ENCODE peak calls at places on chromosomes 1 and 21, in ten cellular contexts. One of them, this sample, is unnamed.

GRCh38 chr1:25562101-25562927 is 18.9 kb downstream of the LDLRAP1 start:
- DNase-seq in breast epithelium: peak
- DNase-seq in H1: no peak
- DNase-seq in keratinocyte: no peak
- DNase-seq in tibial nerve: no peak
- DNase-seq in choroid plexus epithelial cell: no peak
- DNase-seq in epithelial cell of proximal tubule: no peak
- DNase-seq in HFF-Myc: no peak
- DNase-seq in BJ: no peak
- DNase-seq in AG04450: no peak
- DNase-seq in this sample: no peak

GRCh38 chr1:208252126-208252853 is 8.1 kb upstream of the PLXNA2 start:
- DNase-seq in HFF-Myc: no peak
- DNase-seq in BJ: no peak
- DNase-seq in tibial nerve: no peak
- DNase-seq in keratinocyte: no peak
- DNase-seq in epithelial cell of proximal tubule: no peak
- DNase-seq in breast epithelium: no peak
- DNase-seq in H1: no peak
- DNase-seq in AG04450: no peak
- DNase-seq in choroid plexus epithelial cell: no peak
- DNase-seq in this sample: no peak

GRCh38 chr1:211944733-211945500 is 90.4 kb downstream of the INTS7 start:
- DNase-seq in breast epithelium: peak
- DNase-seq in epithelial cell of proximal tubule: peak
- DNase-seq in BJ: no peak
- DNase-seq in AG04450: no peak
- DNase-seq in H1: peak
- DNase-seq in keratinocyte: peak
- DNase-seq in tibial nerve: no peak
- DNase-seq in choroid plexus epithelial cell: peak
- DNase-seq in HFF-Myc: peak
- DNase-seq in this sample: peak

GRCh38 chr1:100942304-100943046 is 46.6 kb downstream of the SLC30A7 start:
- DNase-seq in AG04450: no peak
- DNase-seq in H1: no peak
- DNase-seq in epithelial cell of proximal tubule: no peak
- DNase-seq in breast epithelium: no peak
- DNase-seq in choroid plexus epithelial cell: no peak
- DNase-seq in HFF-Myc: no peak
- DNase-seq in keratinocyte: no peak
- DNase-seq in tibial nerve: no peak
- DNase-seq in BJ: no peak
- DNase-seq in this sample: no peak

GRCh38 chr21:35294231-35294898 is 245.3 kb upstream of the RUNX1 start:
- DNase-seq in tibial nerve: no peak
- DNase-seq in H1: no peak
- DNase-seq in keratinocyte: peak
- DNase-seq in breast epithelium: peak
- DNase-seq in BJ: no peak
- DNase-seq in AG04450: no peak
- DNase-seq in HFF-Myc: no peak
- DNase-seq in epithelial cell of proximal tubule: no peak
- DNase-seq in choroid plexus epithelial cell: no peak
- DNase-seq in this sample: no peak

GRCh38 chr1:159800177-159800935 is 1.8 kb upstream of the FCRL6 start:
- DNase-seq in BJ: no peak
- DNase-seq in breast epithelium: no peak
- DNase-seq in choroid plexus epithelial cell: no peak
- DNase-seq in H1: no peak
- DNase-seq in tibial nerve: no peak
- DNase-seq in HFF-Myc: no peak
- DNase-seq in epithelial cell of proximal tubule: no peak
- DNase-seq in keratinocyte: no peak
- DNase-seq in AG04450: no peak
- DNase-seq in this sample: no peak

GRCh38 chr1:228781161-228781771 is 46.0 kb downstream of the RHOU start:
- DNase-seq in breast epithelium: no peak
- DNase-seq in H1: no peak
- DNase-seq in tibial nerve: no peak
- DNase-seq in epithelial cell of proximal tubule: no peak
- DNase-seq in keratinocyte: no peak
- DNase-seq in choroid plexus epithelial cell: peak
- DNase-seq in BJ: peak
- DNase-seq in HFF-Myc: no peak
- DNase-seq in AG04450: no peak
- DNase-seq in this sample: peak

GRCh38 chr1:168583571-168583970 is 7.2 kb downstream of the XCL1 start:
- DNase-seq in HFF-Myc: no peak
- DNase-seq in H1: no peak
- DNase-seq in keratinocyte: no peak
- DNase-seq in choroid plexus epithelial cell: no peak
- DNase-seq in breast epithelium: no peak
- DNase-seq in AG04450: no peak
- DNase-seq in tibial nerve: no peak
- DNase-seq in BJ: no peak
- DNase-seq in epithelial cell of proximal tubule: peak
- DNase-seq in this sample: peak

GRCh38 chr1:34398916-34399275 is 222.2 kb downstream of the C1orf94 start:
- DNase-seq in H1: no peak
- DNase-seq in keratinocyte: no peak
- DNase-seq in epithelial cell of proximal tubule: no peak
- DNase-seq in HFF-Myc: no peak
- DNase-seq in AG04450: no peak
- DNase-seq in choroid plexus epithelial cell: no peak
- DNase-seq in breast epithelium: no peak
- DNase-seq in tibial nerve: no peak
- DNase-seq in BJ: no peak
- DNase-seq in this sample: no peak
- TF ChIP-seq CTCF in H1: peak
- TF ChIP-seq CTCF in keratinocyte: no peak
- TF ChIP-seq CTCF in epithelial cell of proximal tubule: no peak
- TF ChIP-seq CTCF in HFF-Myc: no peak
- TF ChIP-seq CTCF in AG04450: no peak
- TF ChIP-seq CTCF in choroid plexus epithelial cell: no peak
- TF ChIP-seq CTCF in breast epithelium: no peak
- TF ChIP-seq CTCF in tibial nerve: no peak
- TF ChIP-seq CTCF in BJ: no peak
- TF ChIP-seq CTCF in this sample: no peak

GRCh38 chr1:54134301-54134700 is 18.5 kb downstream of the CDCP2 start:
- DNase-seq in choroid plexus epithelial cell: no peak
- DNase-seq in epithelial cell of proximal tubule: no peak
- DNase-seq in keratinocyte: no peak
- DNase-seq in AG04450: no peak
- DNase-seq in BJ: no peak
- DNase-seq in tibial nerve: no peak
- DNase-seq in breast epithelium: no peak
- DNase-seq in H1: no peak
- DNase-seq in HFF-Myc: no peak
- DNase-seq in this sample: no peak
- H3K4me3 ChIP-seq in choroid plexus epithelial cell: no peak
- H3K4me3 ChIP-seq in epithelial cell of proximal tubule: no peak
- H3K4me3 ChIP-seq in keratinocyte: no peak
- H3K4me3 ChIP-seq in AG04450: no peak
- H3K4me3 ChIP-seq in BJ: no peak
- H3K4me3 ChIP-seq in tibial nerve: no peak
- H3K4me3 ChIP-seq in breast epithelium: no peak
- H3K4me3 ChIP-seq in H1: no peak
- H3K4me3 ChIP-seq in HFF-Myc: no peak
- H3K4me3 ChIP-seq in this sample: no peak

DNA sequence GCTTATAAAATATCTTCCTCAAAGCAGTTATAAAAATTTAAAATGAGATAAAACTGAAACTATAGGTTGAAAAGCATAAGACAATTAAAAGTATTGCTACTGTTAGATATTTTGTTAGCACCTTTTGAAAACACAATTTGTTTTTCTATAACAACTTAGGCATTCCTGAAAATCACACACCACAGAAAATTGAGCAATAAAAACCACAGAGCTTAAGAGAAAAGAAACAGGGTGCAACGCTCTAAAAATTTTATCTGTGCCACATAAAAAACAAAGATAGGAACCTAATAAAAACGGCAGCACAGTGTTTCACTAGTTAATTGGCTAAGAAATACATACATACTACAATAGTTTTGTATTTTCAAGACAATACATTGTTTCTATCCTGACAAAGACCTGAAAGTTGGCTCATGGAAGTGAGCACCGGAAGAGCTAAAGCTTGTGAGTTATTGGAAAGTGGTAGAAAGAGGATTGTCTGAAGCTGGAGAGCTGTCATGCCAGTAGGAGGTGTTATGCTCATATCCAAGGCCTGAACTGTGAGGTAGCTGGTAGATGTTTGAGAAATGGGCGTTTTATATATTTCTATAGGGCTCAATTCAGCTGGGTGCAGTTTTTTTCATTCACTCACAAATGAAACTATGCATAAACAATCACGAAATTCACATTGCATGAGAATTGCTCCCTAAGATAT is 45.8 kb downstream of the RGS7 start:
- DNase-seq in breast epithelium: no peak
- DNase-seq in keratinocyte: no peak
- DNase-seq in tibial nerve: no peak
- DNase-seq in choroid plexus epithelial cell: no peak
- DNase-seq in HFF-Myc: no peak
- DNase-seq in epithelial cell of proximal tubule: no peak
- DNase-seq in H1: no peak
- DNase-seq in AG04450: no peak
- DNase-seq in BJ: no peak
- DNase-seq in this sample: no peak
- TF ChIP-seq CTCF in breast epithelium: no peak
- TF ChIP-seq CTCF in keratinocyte: no peak
- TF ChIP-seq CTCF in tibial nerve: no peak
- TF ChIP-seq CTCF in choroid plexus epithelial cell: no peak
- TF ChIP-seq CTCF in HFF-Myc: no peak
- TF ChIP-seq CTCF in epithelial cell of proximal tubule: peak
- TF ChIP-seq CTCF in H1: no peak
- TF ChIP-seq CTCF in AG04450: peak
- TF ChIP-seq CTCF in BJ: peak
- TF ChIP-seq CTCF in this sample: no peak

GRCh38 chr1:34166191-34167090 is 1.4 kb upstream of the CSMD2 start:
- DNase-seq in H1: peak
- DNase-seq in keratinocyte: no peak
- DNase-seq in tibial nerve: no peak
- DNase-seq in epithelial cell of proximal tubule: no peak
- DNase-seq in breast epithelium: no peak
- DNase-seq in BJ: no peak
- DNase-seq in AG04450: no peak
- DNase-seq in HFF-Myc: no peak
- DNase-seq in choroid plexus epithelial cell: no peak
- DNase-seq in this sample: peak
- H3K4me3 ChIP-seq in H1: peak
- H3K4me3 ChIP-seq in keratinocyte: peak
- H3K4me3 ChIP-seq in tibial nerve: no peak
- H3K4me3 ChIP-seq in epithelial cell of proximal tubule: no peak
- H3K4me3 ChIP-seq in breast epithelium: peak
- H3K4me3 ChIP-seq in BJ: no peak
- H3K4me3 ChIP-seq in AG04450: peak
- H3K4me3 ChIP-seq in HFF-Myc: peak
- H3K4me3 ChIP-seq in choroid plexus epithelial cell: no peak
- H3K4me3 ChIP-seq in this sample: peak

GRCh38 chr1:91511386-91511785 is 10.7 kb downstream of the CDC7 start:
- DNase-seq in HFF-Myc: no peak
- DNase-seq in BJ: no peak
- DNase-seq in choroid plexus epithelial cell: peak
- DNase-seq in tibial nerve: no peak
- DNase-seq in H1: no peak
- DNase-seq in AG04450: no peak
- DNase-seq in keratinocyte: peak
- DNase-seq in epithelial cell of proximal tubule: no peak
- DNase-seq in breast epithelium: no peak
- DNase-seq in this sample: peak
- TF ChIP-seq CTCF in HFF-Myc: peak
- TF ChIP-seq CTCF in BJ: peak
- TF ChIP-seq CTCF in choroid plexus epithelial cell: peak
- TF ChIP-seq CTCF in tibial nerve: peak
- TF ChIP-seq CTCF in H1: no peak
- TF ChIP-seq CTCF in AG04450: peak
- TF ChIP-seq CTCF in keratinocyte: peak
- TF ChIP-seq CTCF in epithelial cell of proximal tubule: peak
- TF ChIP-seq CTCF in breast epithelium: peak
- TF ChIP-seq CTCF in this sample: peak

GRCh38 chr1:161197560-161198205 is 1.2 kb downstream of the ADAMTS4 start:
- DNase-seq in AG04450: no peak
- DNase-seq in epithelial cell of proximal tubule: no peak
- DNase-seq in keratinocyte: no peak
- DNase-seq in choroid plexus epithelial cell: no peak
- DNase-seq in tibial nerve: no peak
- DNase-seq in BJ: no peak
- DNase-seq in H1: no peak
- DNase-seq in breast epithelium: no peak
- DNase-seq in HFF-Myc: no peak
- DNase-seq in this sample: peak
- H3K4me3 ChIP-seq in AG04450: peak
- H3K4me3 ChIP-seq in epithelial cell of proximal tubule: no peak
- H3K4me3 ChIP-seq in keratinocyte: no peak
- H3K4me3 ChIP-seq in choroid plexus epithelial cell: peak
- H3K4me3 ChIP-seq in tibial nerve: peak
- H3K4me3 ChIP-seq in BJ: peak
- H3K4me3 ChIP-seq in H1: peak
- H3K4me3 ChIP-seq in breast epithelium: peak
- H3K4me3 ChIP-seq in HFF-Myc: peak
- H3K4me3 ChIP-seq in this sample: peak

DNA sequence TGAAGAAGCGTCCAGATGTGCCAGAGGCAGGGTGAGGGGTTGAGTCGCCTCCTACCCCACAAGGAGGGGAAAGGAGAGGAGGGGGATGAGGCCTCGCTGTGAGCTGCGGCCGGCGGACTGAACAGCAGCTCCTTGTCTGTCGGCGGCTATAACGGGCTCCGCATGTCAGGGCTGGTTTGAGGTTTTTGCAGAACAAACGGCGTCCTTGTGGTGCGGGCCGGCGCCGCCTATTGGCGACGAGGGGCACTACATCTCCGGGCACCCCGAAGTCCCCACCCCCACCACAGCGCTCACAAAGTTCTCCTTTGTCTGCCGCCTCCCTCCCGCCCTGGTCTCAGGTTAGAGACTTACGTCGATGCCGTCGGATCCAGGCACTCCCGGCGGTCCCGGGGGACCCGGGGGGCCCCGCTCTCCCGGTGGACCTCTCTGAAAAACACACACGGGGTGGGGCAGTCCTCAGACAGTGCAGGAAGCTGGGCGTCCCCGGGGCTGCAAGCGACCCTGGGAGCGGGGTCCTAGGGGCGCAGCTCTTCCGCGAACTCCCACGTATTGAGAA is 1.8 kb downstream of the COL9A2 start:
- DNase-seq in BJ: peak
- DNase-seq in choroid plexus epithelial cell: peak
- DNase-seq in tibial nerve: peak
- DNase-seq in epithelial cell of proximal tubule: no peak
- DNase-seq in AG04450: peak
- DNase-seq in breast epithelium: peak
- DNase-seq in H1: peak
- DNase-seq in keratinocyte: peak
- DNase-seq in HFF-Myc: peak
- DNase-seq in this sample: peak
- TF ChIP-seq CTCF in BJ: peak
- TF ChIP-seq CTCF in choroid plexus epithelial cell: peak
- TF ChIP-seq CTCF in tibial nerve: peak
- TF ChIP-seq CTCF in epithelial cell of proximal tubule: peak
- TF ChIP-seq CTCF in AG04450: peak
- TF ChIP-seq CTCF in breast epithelium: peak
- TF ChIP-seq CTCF in H1: peak
- TF ChIP-seq CTCF in keratinocyte: peak
- TF ChIP-seq CTCF in HFF-Myc: peak
- TF ChIP-seq CTCF in this sample: peak